ENCODE peak calls at places on chromosome 1, in ten cellular contexts. C, B, X, Q, I, Z, P, M, O and J are unnamed samples.

GRCh38 chr1:162835157-162835899 is 25.6 kb downstream of the CCDC190 start:
- DNase-seq in X (no peak), Z (peak), B (peak), Q (no peak), P (no peak), C (no peak), M (no peak), O (no peak), I (peak), J (peak)

GRCh38 chr1:57218487-57219079 is 205.3 kb downstream of the DAB1 start:
- DNase-seq in Z (no peak), P (no peak), M (no peak), B (no peak), Q (no peak), I (no peak), C (no peak), O (no peak), X (no peak), J (no peak)

GRCh38 chr1:60664079-60664478 is 418.3 kb upstream of the NFIA start:
- DNase-seq in M (no peak), Z (no peak), X (no peak), P (no peak), O (no peak), I (no peak), B (no peak), C (no peak), Q (no peak), J (no peak)

GRCh38 chr1:231734417-231734816 is 107.8 kb downstream of the DISC1 start:
- DNase-seq in C (no peak), P (no peak), Q (peak), O (no peak), M (peak), Z (no peak), B (no peak), I (no peak), X (peak), J (no peak)

GRCh38 chr1:160664573-160665051 is 17.8 kb upstream of the SLAMF1 start:
- DNase-seq in Q (no peak), B (peak), C (no peak), X (no peak), M (no peak), I (peak), P (no peak), O (no peak), Z (peak), J (peak)

GRCh38 chr1:62417351-62417999 is 19.4 kb upstream of the USP1 start:
- DNase-seq in O (peak), P (no peak), I (no peak), B (no peak), Z (no peak), M (no peak), C (no peak), Q (no peak), X (no peak), J (no peak)

GRCh38 chr1:118204106-118204505 is 19.1 kb upstream of the SPAG17 start:
- DNase-seq in I (no peak), M (peak), Q (peak), P (no peak), Z (no peak), B (no peak), C (no peak), O (no peak), X (no peak), J (no peak)

GRCh38 chr1:223515416-223515815 is 122.2 kb downstream of the CCDC185 start:
- DNase-seq in Z (no peak), C (no peak), I (no peak), B (no peak), P (no peak), O (no peak), M (no peak), Q (no peak), X (no peak), J (peak)

GRCh38 chr1:153460551-153460950 is at the start of gene S100A7:
- DNase-seq in X (no peak), Q (no peak), I (no peak), C (no peak), Z (no peak), O (no peak), M (no peak), P (no peak), B (no peak), J (no peak)

GRCh38 chr1:98733782-98734112 is 72.2 kb downstream of the SNX7 start:
- DNase-seq in M (peak), I (no peak), P (no peak), X (no peak), Q (peak), O (no peak), C (no peak), B (no peak), Z (no peak), J (no peak)

GRCh38 chr1:39615086-39615662 is 24.3 kb downstream of the HEYL start:
- DNase-seq in C (no peak), Z (no peak), X (no peak), P (no peak), O (no peak), B (no peak), I (no peak), Q (no peak), M (no peak), J (no peak)

GRCh38 chr1:39613250-39613649 is 26.2 kb downstream of the HEYL start:
- DNase-seq in P (peak), Z (no peak), X (peak), I (no peak), Q (no peak), C (no peak), M (no peak), O (no peak), B (no peak), J (no peak)

GRCh38 chr1:39608906-39609305 is 30.5 kb downstream of the HEYL start:
- DNase-seq in Z (no peak), O (no peak), M (no peak), P (no peak), X (no peak), I (no peak), Q (no peak), B (no peak), C (no peak), J (no peak)

GRCh38 chr1:39614488-39614887 is 25.0 kb downstream of the HEYL start:
- DNase-seq in Q (no peak), O (no peak), B (no peak), P (no peak), Z (no peak), C (no peak), I (no peak), M (no peak), X (no peak), J (no peak)

GRCh38 chr1:39609618-39610331 is 29.7 kb downstream of the HEYL start:
- DNase-seq in P (no peak), C (peak), B (peak), O (peak), M (peak), I (peak), X (no peak), Z (peak), Q (no peak), J (peak)
- TF ChIP-seq CTCF in P (peak), C (peak), B (peak), O (peak), M (peak), I (peak), X (peak), Z (peak), Q (peak), J (peak)

GRCh38 chr1:93522721-93523120 is 74.8 kb downstream of the FNBP1L start:
- DNase-seq in Z (no peak), Q (no peak), B (no peak), M (no peak), X (no peak), C (no peak), I (no peak), P (no peak), O (no peak), J (no peak)
- TF ChIP-seq CTCF in Z (no peak), Q (no peak), B (no peak), M (no peak), X (no peak), C (no peak), I (no peak), P (no peak), O (no peak), J (no peak)

GRCh38 chr1:211258756-211259595 is at the start of gene RCOR3:
- DNase-seq in I (peak), P (peak), X (peak), M (peak), Z (peak), Q (peak), C (peak), B (peak), O (peak), J (peak)

GRCh38 chr1:211259596-211260126 is 495 bp downstream of the RCOR3 start:
- DNase-seq in M (peak), Q (no peak), O (peak), X (no peak), C (no peak), Z (no peak), I (no peak), P (no peak), B (peak), J (peak)

GRCh38 chr1:211257831-211258225 is 1.3 kb upstream of the RCOR3 start:
- DNase-seq in B (no peak), O (peak), Q (no peak), C (no peak), X (peak), Z (no peak), P (no peak), I (no peak), M (peak), J (no peak)

GRCh38 chr1:211260161-211261107 is 1.3 kb downstream of the RCOR3 start:
- DNase-seq in Z (peak), Q (peak), I (peak), M (peak), X (peak), B (peak), O (peak), C (peak), P (no peak), J (peak)

GRCh38 chr1:211258310-211258755 is 833 bp upstream of the RCOR3 start:
- DNase-seq in X (peak), I (peak), M (peak), C (peak), Q (peak), O (peak), B (peak), Z (peak), P (no peak), J (peak)
- TF ChIP-seq CTCF in X (peak), I (no peak), M (peak), C (no peak), Q (peak), O (no peak), B (no peak), Z (peak), P (peak), J (no peak)

GRCh38 chr1:26696645-26697440 is 1.0 kb downstream of the ARID1A start:
- DNase-seq in O (no peak), P (no peak), I (peak), M (no peak), C (peak), Z (peak), B (peak), X (no peak), Q (no peak), J (peak)

GRCh38 chr1:26694185-26694572 is 1.6 kb upstream of the ARID1A start:
- DNase-seq in I (no peak), O (no peak), Z (no peak), B (no peak), M (no peak), P (no peak), C (peak), X (peak), Q (no peak), J (no peak)

GRCh38 chr1:26696191-26696644 is 403 bp downstream of the ARID1A start:
- DNase-seq in C (peak), M (no peak), Z (no peak), X (no peak), I (no peak), Q (no peak), O (no peak), P (no peak), B (peak), J (peak)

GRCh38 chr1:26694597-26695416 is 1.0 kb upstream of the ARID1A start:
- DNase-seq in B (peak), X (no peak), C (no peak), O (no peak), Z (peak), I (no peak), M (no peak), Q (no peak), P (no peak), J (peak)

DNA sequence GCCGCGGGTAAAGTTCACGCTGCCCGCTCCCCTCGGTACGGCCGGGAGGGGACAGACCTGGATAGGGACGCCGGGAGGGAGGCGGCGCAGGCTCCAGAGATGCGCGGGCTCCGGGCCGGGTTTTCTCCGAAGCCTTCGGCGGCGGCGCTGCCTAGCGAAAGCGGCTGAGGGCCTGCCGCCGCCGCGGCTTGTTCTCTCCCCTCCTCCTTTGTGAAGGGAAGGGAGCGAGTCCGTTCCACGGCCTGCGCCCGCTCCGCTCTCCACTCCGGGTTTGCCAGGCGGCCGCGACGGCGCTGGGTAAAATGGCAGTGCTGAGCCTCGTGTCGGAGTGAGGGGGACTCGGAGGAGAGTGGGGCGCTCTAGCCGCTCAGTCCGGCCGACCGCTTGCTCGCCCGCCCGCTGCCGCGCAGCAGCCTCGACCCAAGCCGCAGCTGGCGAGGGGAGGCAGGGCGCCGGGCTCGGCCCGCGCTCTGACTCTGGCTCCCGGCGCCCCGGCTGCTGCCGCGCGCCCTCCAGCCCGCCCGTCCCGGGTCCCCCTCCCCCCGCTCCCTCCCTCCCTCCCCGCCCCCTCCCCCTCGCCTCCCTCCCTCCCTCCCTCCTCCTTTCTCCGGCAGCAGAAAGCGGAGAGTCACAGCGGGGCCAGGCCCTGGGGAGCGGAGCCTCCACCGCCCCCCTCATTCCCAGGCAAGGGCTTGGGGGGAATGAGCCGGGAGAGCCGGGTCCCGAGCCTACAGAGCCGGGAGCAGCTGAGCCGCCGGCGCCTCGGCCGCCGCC is at the start of gene ARID1A:
- DNase-seq in O (peak), B (peak), M (peak), Z (peak), Q (peak), C (peak), I (peak), X (peak), P (peak), J (peak)
- TF ChIP-seq CTCF in O (no peak), B (no peak), M (peak), Z (no peak), Q (peak), C (no peak), I (no peak), X (peak), P (peak), J (no peak)